ENCODE peak calls at places on chromosome 7, in six cellular contexts. One of them, this sample, is unnamed.

GRCh38 chr7:17105701-17106100 is 192.8 kb upstream of the AHR start:
- DNase-seq in NCI-H2029: no peak
- DNase-seq in GDM1: no peak
- DNase-seq in AG04450: no peak
- DNase-seq in stimulated activated CD4-positive, alpha-beta T cell treated with anti-CD3 and anti-CD28 coated beads, Interleukin-4, amount 100 ng/mL, for 4 hours: no peak
- DNase-seq in stomach: no peak
- DNase-seq in this sample: no peak

GRCh38 chr7:19552576-19552975 is 156.3 kb downstream of the POLR1F start:
- DNase-seq in NCI-H2029: no peak
- DNase-seq in GDM1: no peak
- DNase-seq in AG04450: no peak
- DNase-seq in stimulated activated CD4-positive, alpha-beta T cell treated with anti-CD3 and anti-CD28 coated beads, Interleukin-4, amount 100 ng/mL, for 4 hours: no peak
- DNase-seq in stomach: no peak
- DNase-seq in this sample: no peak

GRCh38 chr7:136144182-136144581 is 167.0 kb upstream of the MTPN start:
- DNase-seq in NCI-H2029: no peak
- DNase-seq in GDM1: no peak
- DNase-seq in AG04450: no peak
- DNase-seq in stimulated activated CD4-positive, alpha-beta T cell treated with anti-CD3 and anti-CD28 coated beads, Interleukin-4, amount 100 ng/mL, for 4 hours: no peak
- DNase-seq in stomach: no peak
- DNase-seq in this sample: no peak

GRCh38 chr7:76357379-76358052 is 1.3 kb downstream of the YWHAG start:
- DNase-seq in NCI-H2029: no peak
- DNase-seq in GDM1: no peak
- DNase-seq in AG04450: no peak
- DNase-seq in stimulated activated CD4-positive, alpha-beta T cell treated with anti-CD3 and anti-CD28 coated beads, Interleukin-4, amount 100 ng/mL, for 4 hours: no peak
- DNase-seq in stomach: no peak
- DNase-seq in this sample: no peak

GRCh38 chr7:36651404-36651803 is 72.9 kb downstream of the AOAH start:
- DNase-seq in NCI-H2029: no peak
- DNase-seq in GDM1: no peak
- DNase-seq in AG04450: peak
- DNase-seq in stimulated activated CD4-positive, alpha-beta T cell treated with anti-CD3 and anti-CD28 coated beads, Interleukin-4, amount 100 ng/mL, for 4 hours: no peak
- DNase-seq in stomach: no peak
- DNase-seq in this sample: peak

GRCh38 chr7:2607122-2607912 is 24.5 kb upstream of the TTYH3 start:
- DNase-seq in NCI-H2029: no peak
- DNase-seq in GDM1: no peak
- DNase-seq in AG04450: no peak
- DNase-seq in stimulated activated CD4-positive, alpha-beta T cell treated with anti-CD3 and anti-CD28 coated beads, Interleukin-4, amount 100 ng/mL, for 4 hours: no peak
- DNase-seq in stomach: no peak
- DNase-seq in this sample: no peak

GRCh38 chr7:14125998-14126397 is 136.5 kb upstream of the ETV1 start:
- DNase-seq in NCI-H2029: no peak
- DNase-seq in GDM1: no peak
- DNase-seq in AG04450: no peak
- DNase-seq in stimulated activated CD4-positive, alpha-beta T cell treated with anti-CD3 and anti-CD28 coated beads, Interleukin-4, amount 100 ng/mL, for 4 hours: no peak
- DNase-seq in stomach: no peak
- DNase-seq in this sample: no peak

GRCh38 chr7:12403287-12404181 is at the start of gene VWDE:
- DNase-seq in NCI-H2029: peak
- DNase-seq in GDM1: peak
- DNase-seq in AG04450: no peak
- DNase-seq in stimulated activated CD4-positive, alpha-beta T cell treated with anti-CD3 and anti-CD28 coated beads, Interleukin-4, amount 100 ng/mL, for 4 hours: peak
- DNase-seq in stomach: peak
- DNase-seq in this sample: no peak

GRCh38 chr7:70695804-70696104 is 436.2 kb upstream of the GALNT17 start:
- DNase-seq in NCI-H2029: no peak
- DNase-seq in GDM1: no peak
- DNase-seq in AG04450: no peak
- DNase-seq in stimulated activated CD4-positive, alpha-beta T cell treated with anti-CD3 and anti-CD28 coated beads, Interleukin-4, amount 100 ng/mL, for 4 hours: no peak
- DNase-seq in stomach: no peak
- DNase-seq in this sample: no peak

GRCh38 chr7:129752760-129753159 is 141.2 kb downstream of the NRF1 start:
- DNase-seq in NCI-H2029: no peak
- DNase-seq in GDM1: no peak
- DNase-seq in AG04450: no peak
- DNase-seq in stimulated activated CD4-positive, alpha-beta T cell treated with anti-CD3 and anti-CD28 coated beads, Interleukin-4, amount 100 ng/mL, for 4 hours: no peak
- DNase-seq in stomach: no peak
- DNase-seq in this sample: no peak

This sample was measured in AG04449.